ENCODE peak calls at places on chromosomes 6 and 20, in ten cellular contexts. One of them, this sample, is unnamed.
A peak's percentile ranks its signal among the peaks of the same experiment; 100 is the strongest.

GRCh38 chr6:139029470-139030210 is 1.1 kb downstream of the ABRACL start:
- DNase-seq in activated T-helper 1 cell treated with anti-CD3 and anti-CD28 coated beads, Interleukin-12 subunit alpha, Interleukin-12 subunit beta, Interleukin-2, Interleukin-4 antibody, amounts not matched to agents 30 ng/mL and 10 ng/mL and 1 ng/mL, durations not matched to agents 14 hours and 24 hours and 36 hours: peak; percentile 22
- DNase-seq in Daoy: peak; percentile 42
- DNase-seq in left colon: peak; percentile 83
- DNase-seq in GM10248: peak; percentile 53
- DNase-seq in stimulated activated CD4-positive, alpha-beta T cell treated with anti-CD3 and anti-CD28 coated beads, TNF-alpha, amount 100 ng/mL, for 24 hours: no peak
- DNase-seq in activated effector memory CD4-positive, alpha-beta T cell treated with anti-CD3 and anti-CD28 coated beads, Interleukin-2, amount 50 U/mL, for 16 hours: peak; percentile 67
- DNase-seq in T-helper 17 cell: no peak
- DNase-seq in CD4-positive, alpha-beta T cell: no peak
- DNase-seq in dermis microvascular lymphatic vessel endothelial cell: peak; percentile 51
- DNase-seq in this sample: peak; percentile 80

GRCh38 chr6:15907914-15908518 is 220.9 kb upstream of the MYLIP start:
- DNase-seq in activated T-helper 1 cell treated with anti-CD3 and anti-CD28 coated beads, Interleukin-12 subunit alpha, Interleukin-12 subunit beta, Interleukin-2, Interleukin-4 antibody, amounts not matched to agents 30 ng/mL and 10 ng/mL and 1 ng/mL, durations not matched to agents 14 hours and 24 hours and 36 hours: no peak
- DNase-seq in Daoy: no peak
- DNase-seq in left colon: peak; percentile 17
- DNase-seq in GM10248: no peak
- DNase-seq in stimulated activated CD4-positive, alpha-beta T cell treated with anti-CD3 and anti-CD28 coated beads, TNF-alpha, amount 100 ng/mL, for 24 hours: no peak
- DNase-seq in activated effector memory CD4-positive, alpha-beta T cell treated with anti-CD3 and anti-CD28 coated beads, Interleukin-2, amount 50 U/mL, for 16 hours: no peak
- DNase-seq in T-helper 17 cell: no peak
- DNase-seq in CD4-positive, alpha-beta T cell: no peak
- DNase-seq in dermis microvascular lymphatic vessel endothelial cell: no peak
- DNase-seq in this sample: no peak

GRCh38 chr20:47454298-47455132 is 47.2 kb upstream of the NCOA3 start:
- DNase-seq in activated T-helper 1 cell treated with anti-CD3 and anti-CD28 coated beads, Interleukin-12 subunit alpha, Interleukin-12 subunit beta, Interleukin-2, Interleukin-4 antibody, amounts not matched to agents 30 ng/mL and 10 ng/mL and 1 ng/mL, durations not matched to agents 14 hours and 24 hours and 36 hours: no peak
- DNase-seq in Daoy: no peak
- DNase-seq in left colon: no peak
- DNase-seq in GM10248: no peak
- DNase-seq in stimulated activated CD4-positive, alpha-beta T cell treated with anti-CD3 and anti-CD28 coated beads, TNF-alpha, amount 100 ng/mL, for 24 hours: no peak
- DNase-seq in activated effector memory CD4-positive, alpha-beta T cell treated with anti-CD3 and anti-CD28 coated beads, Interleukin-2, amount 50 U/mL, for 16 hours: no peak
- DNase-seq in T-helper 17 cell: no peak
- DNase-seq in CD4-positive, alpha-beta T cell: no peak
- DNase-seq in dermis microvascular lymphatic vessel endothelial cell: no peak
- DNase-seq in this sample: no peak

GRCh38 chr6:118535176-118535844 is 12.8 kb upstream of the PLN start:
- DNase-seq in activated T-helper 1 cell treated with anti-CD3 and anti-CD28 coated beads, Interleukin-12 subunit alpha, Interleukin-12 subunit beta, Interleukin-2, Interleukin-4 antibody, amounts not matched to agents 30 ng/mL and 10 ng/mL and 1 ng/mL, durations not matched to agents 14 hours and 24 hours and 36 hours: no peak
- DNase-seq in Daoy: no peak
- DNase-seq in left colon: no peak
- DNase-seq in GM10248: no peak
- DNase-seq in stimulated activated CD4-positive, alpha-beta T cell treated with anti-CD3 and anti-CD28 coated beads, TNF-alpha, amount 100 ng/mL, for 24 hours: no peak
- DNase-seq in activated effector memory CD4-positive, alpha-beta T cell treated with anti-CD3 and anti-CD28 coated beads, Interleukin-2, amount 50 U/mL, for 16 hours: no peak
- DNase-seq in T-helper 17 cell: no peak
- DNase-seq in CD4-positive, alpha-beta T cell: no peak
- DNase-seq in dermis microvascular lymphatic vessel endothelial cell: no peak
- DNase-seq in this sample: no peak

GRCh38 chr6:119444642-119445557 is 95.3 kb upstream of the MAN1A1 start:
- DNase-seq in activated T-helper 1 cell treated with anti-CD3 and anti-CD28 coated beads, Interleukin-12 subunit alpha, Interleukin-12 subunit beta, Interleukin-2, Interleukin-4 antibody, amounts not matched to agents 30 ng/mL and 10 ng/mL and 1 ng/mL, durations not matched to agents 14 hours and 24 hours and 36 hours: no peak
- DNase-seq in Daoy: no peak
- DNase-seq in left colon: no peak
- DNase-seq in GM10248: peak; percentile 39
- DNase-seq in stimulated activated CD4-positive, alpha-beta T cell treated with anti-CD3 and anti-CD28 coated beads, TNF-alpha, amount 100 ng/mL, for 24 hours: no peak
- DNase-seq in activated effector memory CD4-positive, alpha-beta T cell treated with anti-CD3 and anti-CD28 coated beads, Interleukin-2, amount 50 U/mL, for 16 hours: no peak
- DNase-seq in T-helper 17 cell: no peak
- DNase-seq in CD4-positive, alpha-beta T cell: no peak
- DNase-seq in dermis microvascular lymphatic vessel endothelial cell: no peak
- DNase-seq in this sample: no peak

GRCh38 chr6:83309344-83309743 is 116.2 kb downstream of the RWDD2A start:
- DNase-seq in activated T-helper 1 cell treated with anti-CD3 and anti-CD28 coated beads, Interleukin-12 subunit alpha, Interleukin-12 subunit beta, Interleukin-2, Interleukin-4 antibody, amounts not matched to agents 30 ng/mL and 10 ng/mL and 1 ng/mL, durations not matched to agents 14 hours and 24 hours and 36 hours: no peak
- DNase-seq in Daoy: no peak
- DNase-seq in left colon: no peak
- DNase-seq in GM10248: no peak
- DNase-seq in stimulated activated CD4-positive, alpha-beta T cell treated with anti-CD3 and anti-CD28 coated beads, TNF-alpha, amount 100 ng/mL, for 24 hours: no peak
- DNase-seq in activated effector memory CD4-positive, alpha-beta T cell treated with anti-CD3 and anti-CD28 coated beads, Interleukin-2, amount 50 U/mL, for 16 hours: no peak
- DNase-seq in T-helper 17 cell: no peak
- DNase-seq in CD4-positive, alpha-beta T cell: no peak
- DNase-seq in dermis microvascular lymphatic vessel endothelial cell: peak; percentile 8
- DNase-seq in this sample: no peak

GRCh38 chr6:110933913-110934312 is 24.6 kb upstream of the GTF3C6 start:
- DNase-seq in activated T-helper 1 cell treated with anti-CD3 and anti-CD28 coated beads, Interleukin-12 subunit alpha, Interleukin-12 subunit beta, Interleukin-2, Interleukin-4 antibody, amounts not matched to agents 30 ng/mL and 10 ng/mL and 1 ng/mL, durations not matched to agents 14 hours and 24 hours and 36 hours: no peak
- DNase-seq in Daoy: no peak
- DNase-seq in left colon: no peak
- DNase-seq in GM10248: no peak
- DNase-seq in stimulated activated CD4-positive, alpha-beta T cell treated with anti-CD3 and anti-CD28 coated beads, TNF-alpha, amount 100 ng/mL, for 24 hours: no peak
- DNase-seq in activated effector memory CD4-positive, alpha-beta T cell treated with anti-CD3 and anti-CD28 coated beads, Interleukin-2, amount 50 U/mL, for 16 hours: no peak
- DNase-seq in T-helper 17 cell: no peak
- DNase-seq in CD4-positive, alpha-beta T cell: no peak
- DNase-seq in dermis microvascular lymphatic vessel endothelial cell: no peak
- DNase-seq in this sample: no peak

GRCh38 chr20:16096756-16097326 is 476.4 kb downstream of the KIF16B start:
- DNase-seq in activated T-helper 1 cell treated with anti-CD3 and anti-CD28 coated beads, Interleukin-12 subunit alpha, Interleukin-12 subunit beta, Interleukin-2, Interleukin-4 antibody, amounts not matched to agents 30 ng/mL and 10 ng/mL and 1 ng/mL, durations not matched to agents 14 hours and 24 hours and 36 hours: no peak
- DNase-seq in Daoy: no peak
- DNase-seq in left colon: no peak
- DNase-seq in GM10248: no peak
- DNase-seq in stimulated activated CD4-positive, alpha-beta T cell treated with anti-CD3 and anti-CD28 coated beads, TNF-alpha, amount 100 ng/mL, for 24 hours: no peak
- DNase-seq in activated effector memory CD4-positive, alpha-beta T cell treated with anti-CD3 and anti-CD28 coated beads, Interleukin-2, amount 50 U/mL, for 16 hours: no peak
- DNase-seq in T-helper 17 cell: no peak
- DNase-seq in CD4-positive, alpha-beta T cell: no peak
- DNase-seq in dermis microvascular lymphatic vessel endothelial cell: no peak
- DNase-seq in this sample: no peak

GRCh38 chr20:8073024-8073832 is 53.7 kb upstream of the TMX4 start:
- DNase-seq in activated T-helper 1 cell treated with anti-CD3 and anti-CD28 coated beads, Interleukin-12 subunit alpha, Interleukin-12 subunit beta, Interleukin-2, Interleukin-4 antibody, amounts not matched to agents 30 ng/mL and 10 ng/mL and 1 ng/mL, durations not matched to agents 14 hours and 24 hours and 36 hours: no peak
- DNase-seq in Daoy: peak; percentile 72
- DNase-seq in left colon: no peak
- DNase-seq in GM10248: no peak
- DNase-seq in stimulated activated CD4-positive, alpha-beta T cell treated with anti-CD3 and anti-CD28 coated beads, TNF-alpha, amount 100 ng/mL, for 24 hours: no peak
- DNase-seq in activated effector memory CD4-positive, alpha-beta T cell treated with anti-CD3 and anti-CD28 coated beads, Interleukin-2, amount 50 U/mL, for 16 hours: no peak
- DNase-seq in T-helper 17 cell: no peak
- DNase-seq in CD4-positive, alpha-beta T cell: no peak
- DNase-seq in dermis microvascular lymphatic vessel endothelial cell: peak; percentile 14
- DNase-seq in this sample: no peak

GRCh38 chr6:7108196-7108963 is 619 bp downstream of the RREB1 start:
- DNase-seq in activated T-helper 1 cell treated with anti-CD3 and anti-CD28 coated beads, Interleukin-12 subunit alpha, Interleukin-12 subunit beta, Interleukin-2, Interleukin-4 antibody, amounts not matched to agents 30 ng/mL and 10 ng/mL and 1 ng/mL, durations not matched to agents 14 hours and 24 hours and 36 hours: peak; percentile 32
- DNase-seq in Daoy: peak; percentile 66
- DNase-seq in left colon: peak; percentile 77
- DNase-seq in GM10248: no peak
- DNase-seq in stimulated activated CD4-positive, alpha-beta T cell treated with anti-CD3 and anti-CD28 coated beads, TNF-alpha, amount 100 ng/mL, for 24 hours: no peak
- DNase-seq in activated effector memory CD4-positive, alpha-beta T cell treated with anti-CD3 and anti-CD28 coated beads, Interleukin-2, amount 50 U/mL, for 16 hours: peak; percentile 80
- DNase-seq in T-helper 17 cell: peak; percentile 28
- DNase-seq in CD4-positive, alpha-beta T cell: peak; percentile 42
- DNase-seq in dermis microvascular lymphatic vessel endothelial cell: peak; percentile 73
- DNase-seq in this sample: peak; percentile 86

GRCh38 chr6:64034840-64035656 is 399.4 kb downstream of the PHF3 start:
- DNase-seq in activated T-helper 1 cell treated with anti-CD3 and anti-CD28 coated beads, Interleukin-12 subunit alpha, Interleukin-12 subunit beta, Interleukin-2, Interleukin-4 antibody, amounts not matched to agents 30 ng/mL and 10 ng/mL and 1 ng/mL, durations not matched to agents 14 hours and 24 hours and 36 hours: no peak
- DNase-seq in Daoy: no peak
- DNase-seq in left colon: no peak
- DNase-seq in GM10248: no peak
- DNase-seq in stimulated activated CD4-positive, alpha-beta T cell treated with anti-CD3 and anti-CD28 coated beads, TNF-alpha, amount 100 ng/mL, for 24 hours: no peak
- DNase-seq in activated effector memory CD4-positive, alpha-beta T cell treated with anti-CD3 and anti-CD28 coated beads, Interleukin-2, amount 50 U/mL, for 16 hours: no peak
- DNase-seq in T-helper 17 cell: no peak
- DNase-seq in CD4-positive, alpha-beta T cell: no peak
- DNase-seq in dermis microvascular lymphatic vessel endothelial cell: no peak
- DNase-seq in this sample: no peak

GRCh38 chr6:89951574-89952360 is 57.5 kb downstream of the GJA10 start:
- DNase-seq in activated T-helper 1 cell treated with anti-CD3 and anti-CD28 coated beads, Interleukin-12 subunit alpha, Interleukin-12 subunit beta, Interleukin-2, Interleukin-4 antibody, amounts not matched to agents 30 ng/mL and 10 ng/mL and 1 ng/mL, durations not matched to agents 14 hours and 24 hours and 36 hours: no peak
- DNase-seq in Daoy: peak; percentile 62
- DNase-seq in left colon: no peak
- DNase-seq in GM10248: no peak
- DNase-seq in stimulated activated CD4-positive, alpha-beta T cell treated with anti-CD3 and anti-CD28 coated beads, TNF-alpha, amount 100 ng/mL, for 24 hours: no peak
- DNase-seq in activated effector memory CD4-positive, alpha-beta T cell treated with anti-CD3 and anti-CD28 coated beads, Interleukin-2, amount 50 U/mL, for 16 hours: no peak
- DNase-seq in T-helper 17 cell: no peak
- DNase-seq in CD4-positive, alpha-beta T cell: no peak
- DNase-seq in dermis microvascular lymphatic vessel endothelial cell: peak; percentile 68
- DNase-seq in this sample: no peak

GRCh38 chr6:166005401-166005845 is 162.2 kb downstream of the TBXT start:
- DNase-seq in activated T-helper 1 cell treated with anti-CD3 and anti-CD28 coated beads, Interleukin-12 subunit alpha, Interleukin-12 subunit beta, Interleukin-2, Interleukin-4 antibody, amounts not matched to agents 30 ng/mL and 10 ng/mL and 1 ng/mL, durations not matched to agents 14 hours and 24 hours and 36 hours: no peak
- DNase-seq in Daoy: no peak
- DNase-seq in left colon: no peak
- DNase-seq in GM10248: no peak
- DNase-seq in stimulated activated CD4-positive, alpha-beta T cell treated with anti-CD3 and anti-CD28 coated beads, TNF-alpha, amount 100 ng/mL, for 24 hours: no peak
- DNase-seq in activated effector memory CD4-positive, alpha-beta T cell treated with anti-CD3 and anti-CD28 coated beads, Interleukin-2, amount 50 U/mL, for 16 hours: no peak
- DNase-seq in T-helper 17 cell: no peak
- DNase-seq in CD4-positive, alpha-beta T cell: no peak
- DNase-seq in dermis microvascular lymphatic vessel endothelial cell: no peak
- DNase-seq in this sample: no peak

GRCh38 chr20:43579861-43580793 is 10.6 kb upstream of the IFT52 start:
- DNase-seq in activated T-helper 1 cell treated with anti-CD3 and anti-CD28 coated beads, Interleukin-12 subunit alpha, Interleukin-12 subunit beta, Interleukin-2, Interleukin-4 antibody, amounts not matched to agents 30 ng/mL and 10 ng/mL and 1 ng/mL, durations not matched to agents 14 hours and 24 hours and 36 hours: no peak
- DNase-seq in Daoy: no peak
- DNase-seq in left colon: peak; percentile 28
- DNase-seq in GM10248: no peak
- DNase-seq in stimulated activated CD4-positive, alpha-beta T cell treated with anti-CD3 and anti-CD28 coated beads, TNF-alpha, amount 100 ng/mL, for 24 hours: no peak
- DNase-seq in activated effector memory CD4-positive, alpha-beta T cell treated with anti-CD3 and anti-CD28 coated beads, Interleukin-2, amount 50 U/mL, for 16 hours: no peak
- DNase-seq in T-helper 17 cell: no peak
- DNase-seq in CD4-positive, alpha-beta T cell: no peak
- DNase-seq in dermis microvascular lymphatic vessel endothelial cell: no peak
- DNase-seq in this sample: no peak

GRCh38 chr6:119110601-119111548 is 32.4 kb upstream of the FAM184A start:
- DNase-seq in activated T-helper 1 cell treated with anti-CD3 and anti-CD28 coated beads, Interleukin-12 subunit alpha, Interleukin-12 subunit beta, Interleukin-2, Interleukin-4 antibody, amounts not matched to agents 30 ng/mL and 10 ng/mL and 1 ng/mL, durations not matched to agents 14 hours and 24 hours and 36 hours: peak; percentile 31
- DNase-seq in Daoy: peak; percentile 39
- DNase-seq in left colon: no peak
- DNase-seq in GM10248: peak; percentile 34
- DNase-seq in stimulated activated CD4-positive, alpha-beta T cell treated with anti-CD3 and anti-CD28 coated beads, TNF-alpha, amount 100 ng/mL, for 24 hours: peak; percentile 48
- DNase-seq in activated effector memory CD4-positive, alpha-beta T cell treated with anti-CD3 and anti-CD28 coated beads, Interleukin-2, amount 50 U/mL, for 16 hours: no peak
- DNase-seq in T-helper 17 cell: no peak
- DNase-seq in CD4-positive, alpha-beta T cell: peak; percentile 9
- DNase-seq in dermis microvascular lymphatic vessel endothelial cell: peak; percentile 59
- DNase-seq in this sample: peak; percentile 58

GRCh38 chr6:166433096-166433495 is 50.4 kb upstream of the MPC1 start:
- DNase-seq in activated T-helper 1 cell treated with anti-CD3 and anti-CD28 coated beads, Interleukin-12 subunit alpha, Interleukin-12 subunit beta, Interleukin-2, Interleukin-4 antibody, amounts not matched to agents 30 ng/mL and 10 ng/mL and 1 ng/mL, durations not matched to agents 14 hours and 24 hours and 36 hours: no peak
- DNase-seq in Daoy: no peak
- DNase-seq in left colon: no peak
- DNase-seq in GM10248: no peak
- DNase-seq in stimulated activated CD4-positive, alpha-beta T cell treated with anti-CD3 and anti-CD28 coated beads, TNF-alpha, amount 100 ng/mL, for 24 hours: no peak
- DNase-seq in activated effector memory CD4-positive, alpha-beta T cell treated with anti-CD3 and anti-CD28 coated beads, Interleukin-2, amount 50 U/mL, for 16 hours: no peak
- DNase-seq in T-helper 17 cell: no peak
- DNase-seq in CD4-positive, alpha-beta T cell: no peak
- DNase-seq in dermis microvascular lymphatic vessel endothelial cell: no peak
- DNase-seq in this sample: no peak

GRCh38 chr6:159819932-159820640 is 20.0 kb downstream of the PNLDC1 start:
- DNase-seq in activated T-helper 1 cell treated with anti-CD3 and anti-CD28 coated beads, Interleukin-12 subunit alpha, Interleukin-12 subunit beta, Interleukin-2, Interleukin-4 antibody, amounts not matched to agents 30 ng/mL and 10 ng/mL and 1 ng/mL, durations not matched to agents 14 hours and 24 hours and 36 hours: peak; percentile 36
- DNase-seq in Daoy: no peak
- DNase-seq in left colon: no peak
- DNase-seq in GM10248: peak; percentile 48
- DNase-seq in stimulated activated CD4-positive, alpha-beta T cell treated with anti-CD3 and anti-CD28 coated beads, TNF-alpha, amount 100 ng/mL, for 24 hours: no peak
- DNase-seq in activated effector memory CD4-positive, alpha-beta T cell treated with anti-CD3 and anti-CD28 coated beads, Interleukin-2, amount 50 U/mL, for 16 hours: peak; percentile 70
- DNase-seq in T-helper 17 cell: no peak
- DNase-seq in CD4-positive, alpha-beta T cell: peak; percentile 16
- DNase-seq in dermis microvascular lymphatic vessel endothelial cell: no peak
- DNase-seq in this sample: no peak

GRCh38 chr6:36131517-36132220 is 1.4 kb downstream of the MAPK13 start:
- DNase-seq in activated T-helper 1 cell treated with anti-CD3 and anti-CD28 coated beads, Interleukin-12 subunit alpha, Interleukin-12 subunit beta, Interleukin-2, Interleukin-4 antibody, amounts not matched to agents 30 ng/mL and 10 ng/mL and 1 ng/mL, durations not matched to agents 14 hours and 24 hours and 36 hours: peak; percentile 37
- DNase-seq in Daoy: peak; percentile 46
- DNase-seq in left colon: peak; percentile 71
- DNase-seq in GM10248: peak; percentile 84
- DNase-seq in stimulated activated CD4-positive, alpha-beta T cell treated with anti-CD3 and anti-CD28 coated beads, TNF-alpha, amount 100 ng/mL, for 24 hours: no peak
- DNase-seq in activated effector memory CD4-positive, alpha-beta T cell treated with anti-CD3 and anti-CD28 coated beads, Interleukin-2, amount 50 U/mL, for 16 hours: peak; percentile 80
- DNase-seq in T-helper 17 cell: no peak
- DNase-seq in CD4-positive, alpha-beta T cell: peak; percentile 30
- DNase-seq in dermis microvascular lymphatic vessel endothelial cell: peak; percentile 98
- DNase-seq in this sample: peak; percentile 88

GRCh38 chr20:19886666-19887288 is 128.7 kb downstream of the RIN2 start:
- DNase-seq in activated T-helper 1 cell treated with anti-CD3 and anti-CD28 coated beads, Interleukin-12 subunit alpha, Interleukin-12 subunit beta, Interleukin-2, Interleukin-4 antibody, amounts not matched to agents 30 ng/mL and 10 ng/mL and 1 ng/mL, durations not matched to agents 14 hours and 24 hours and 36 hours: no peak
- DNase-seq in Daoy: peak; percentile 6
- DNase-seq in left colon: no peak
- DNase-seq in GM10248: no peak
- DNase-seq in stimulated activated CD4-positive, alpha-beta T cell treated with anti-CD3 and anti-CD28 coated beads, TNF-alpha, amount 100 ng/mL, for 24 hours: no peak
- DNase-seq in activated effector memory CD4-positive, alpha-beta T cell treated with anti-CD3 and anti-CD28 coated beads, Interleukin-2, amount 50 U/mL, for 16 hours: no peak
- DNase-seq in T-helper 17 cell: no peak
- DNase-seq in CD4-positive, alpha-beta T cell: no peak
- DNase-seq in dermis microvascular lymphatic vessel endothelial cell: peak; percentile 35
- DNase-seq in this sample: no peak

GRCh38 chr6:106051241-106051640 is 34.9 kb upstream of the PRDM1 start:
- DNase-seq in activated T-helper 1 cell treated with anti-CD3 and anti-CD28 coated beads, Interleukin-12 subunit alpha, Interleukin-12 subunit beta, Interleukin-2, Interleukin-4 antibody, amounts not matched to agents 30 ng/mL and 10 ng/mL and 1 ng/mL, durations not matched to agents 14 hours and 24 hours and 36 hours: no peak
- DNase-seq in Daoy: no peak
- DNase-seq in left colon: no peak
- DNase-seq in GM10248: no peak
- DNase-seq in stimulated activated CD4-positive, alpha-beta T cell treated with anti-CD3 and anti-CD28 coated beads, TNF-alpha, amount 100 ng/mL, for 24 hours: no peak
- DNase-seq in activated effector memory CD4-positive, alpha-beta T cell treated with anti-CD3 and anti-CD28 coated beads, Interleukin-2, amount 50 U/mL, for 16 hours: no peak
- DNase-seq in T-helper 17 cell: no peak
- DNase-seq in CD4-positive, alpha-beta T cell: no peak
- DNase-seq in dermis microvascular lymphatic vessel endothelial cell: no peak
- DNase-seq in this sample: no peak

GRCh38 chr6:154373971-154374370 is 17.4 kb upstream of the IPCEF1 start:
- DNase-seq in activated T-helper 1 cell treated with anti-CD3 and anti-CD28 coated beads, Interleukin-12 subunit alpha, Interleukin-12 subunit beta, Interleukin-2, Interleukin-4 antibody, amounts not matched to agents 30 ng/mL and 10 ng/mL and 1 ng/mL, durations not matched to agents 14 hours and 24 hours and 36 hours: no peak
- DNase-seq in Daoy: no peak
- DNase-seq in left colon: no peak
- DNase-seq in GM10248: no peak
- DNase-seq in stimulated activated CD4-positive, alpha-beta T cell treated with anti-CD3 and anti-CD28 coated beads, TNF-alpha, amount 100 ng/mL, for 24 hours: no peak
- DNase-seq in activated effector memory CD4-positive, alpha-beta T cell treated with anti-CD3 and anti-CD28 coated beads, Interleukin-2, amount 50 U/mL, for 16 hours: no peak
- DNase-seq in T-helper 17 cell: no peak
- DNase-seq in CD4-positive, alpha-beta T cell: no peak
- DNase-seq in dermis microvascular lymphatic vessel endothelial cell: no peak
- DNase-seq in this sample: no peak

GRCh38 chr20:21102691-21103311 is 3.4 kb downstream of the LINC00237 start:
- DNase-seq in activated T-helper 1 cell treated with anti-CD3 and anti-CD28 coated beads, Interleukin-12 subunit alpha, Interleukin-12 subunit beta, Interleukin-2, Interleukin-4 antibody, amounts not matched to agents 30 ng/mL and 10 ng/mL and 1 ng/mL, durations not matched to agents 14 hours and 24 hours and 36 hours: peak; percentile 38
- DNase-seq in Daoy: peak; percentile 45
- DNase-seq in left colon: peak; percentile 56
- DNase-seq in GM10248: peak; percentile 55
- DNase-seq in stimulated activated CD4-positive, alpha-beta T cell treated with anti-CD3 and anti-CD28 coated beads, TNF-alpha, amount 100 ng/mL, for 24 hours: no peak
- DNase-seq in activated effector memory CD4-positive, alpha-beta T cell treated with anti-CD3 and anti-CD28 coated beads, Interleukin-2, amount 50 U/mL, for 16 hours: peak; percentile 76
- DNase-seq in T-helper 17 cell: no peak
- DNase-seq in CD4-positive, alpha-beta T cell: peak; percentile 18
- DNase-seq in dermis microvascular lymphatic vessel endothelial cell: peak; percentile 23
- DNase-seq in this sample: peak; percentile 30

GRCh38 chr20:46546293-46546692 is 4.2 kb downstream of the OCSTAMP start:
- DNase-seq in activated T-helper 1 cell treated with anti-CD3 and anti-CD28 coated beads, Interleukin-12 subunit alpha, Interleukin-12 subunit beta, Interleukin-2, Interleukin-4 antibody, amounts not matched to agents 30 ng/mL and 10 ng/mL and 1 ng/mL, durations not matched to agents 14 hours and 24 hours and 36 hours: no peak
- DNase-seq in Daoy: no peak
- DNase-seq in left colon: no peak
- DNase-seq in GM10248: no peak
- DNase-seq in stimulated activated CD4-positive, alpha-beta T cell treated with anti-CD3 and anti-CD28 coated beads, TNF-alpha, amount 100 ng/mL, for 24 hours: no peak
- DNase-seq in activated effector memory CD4-positive, alpha-beta T cell treated with anti-CD3 and anti-CD28 coated beads, Interleukin-2, amount 50 U/mL, for 16 hours: no peak
- DNase-seq in T-helper 17 cell: no peak
- DNase-seq in CD4-positive, alpha-beta T cell: no peak
- DNase-seq in dermis microvascular lymphatic vessel endothelial cell: no peak
- DNase-seq in this sample: no peak